ENCODE peak calls at places on chromosome 3, in eight cellular contexts. One of them, this sample, is unnamed.

GRCh38 chr3:34268032-34268760 is 469.8 kb downstream of the PDCD6IP start:
- DNase-seq in esophagus squamous epithelium: no peak
- DNase-seq in body of pancreas: no peak
- DNase-seq in right lobe of liver: no peak
- DNase-seq in heart left ventricle: no peak
- DNase-seq in stomach: no peak
- DNase-seq in sigmoid colon: no peak
- DNase-seq in prostate gland: no peak
- DNase-seq in this sample: no peak

GRCh38 chr3:143750856-143751255 is 97.4 kb downstream of the SLC9A9 start:
- DNase-seq in esophagus squamous epithelium: no peak
- DNase-seq in body of pancreas: no peak
- DNase-seq in right lobe of liver: no peak
- DNase-seq in heart left ventricle: no peak
- DNase-seq in stomach: no peak
- DNase-seq in sigmoid colon: no peak
- DNase-seq in prostate gland: no peak
- DNase-seq in this sample: no peak

GRCh38 chr3:121648219-121648958 is 12.3 kb downstream of the HCLS1 start:
- DNase-seq in esophagus squamous epithelium: no peak
- DNase-seq in body of pancreas: no peak
- DNase-seq in right lobe of liver: no peak
- DNase-seq in heart left ventricle: peak
- DNase-seq in stomach: no peak
- DNase-seq in sigmoid colon: no peak
- DNase-seq in prostate gland: peak
- DNase-seq in this sample: no peak

GRCh38 chr3:12127366-12127765 is 31.3 kb downstream of the TIMP4 start:
- DNase-seq in esophagus squamous epithelium: no peak
- DNase-seq in body of pancreas: no peak
- DNase-seq in right lobe of liver: no peak
- DNase-seq in heart left ventricle: no peak
- DNase-seq in stomach: no peak
- DNase-seq in sigmoid colon: no peak
- DNase-seq in prostate gland: no peak
- DNase-seq in this sample: no peak

GRCh38 chr3:52401021-52401420 is 43.9 kb downstream of the SEMA3G start:
- DNase-seq in esophagus squamous epithelium: no peak
- DNase-seq in body of pancreas: no peak
- DNase-seq in right lobe of liver: no peak
- DNase-seq in heart left ventricle: no peak
- DNase-seq in stomach: no peak
- DNase-seq in sigmoid colon: no peak
- DNase-seq in prostate gland: no peak
- DNase-seq in this sample: no peak

GRCh38 chr3:113148307-113148703 is 63.1 kb upstream of the BOC start:
- DNase-seq in esophagus squamous epithelium: no peak
- DNase-seq in body of pancreas: no peak
- DNase-seq in right lobe of liver: no peak
- DNase-seq in heart left ventricle: no peak
- DNase-seq in stomach: no peak
- DNase-seq in sigmoid colon: no peak
- DNase-seq in prostate gland: peak
- DNase-seq in this sample: no peak

GRCh38 chr3:152474585-152474984 is 205.9 kb downstream of the MBNL1 start:
- DNase-seq in esophagus squamous epithelium: no peak
- DNase-seq in body of pancreas: peak
- DNase-seq in right lobe of liver: no peak
- DNase-seq in heart left ventricle: no peak
- DNase-seq in stomach: no peak
- DNase-seq in sigmoid colon: no peak
- DNase-seq in prostate gland: no peak
- DNase-seq in this sample: no peak

GRCh38 chr3:99693636-99694035 is 55.2 kb downstream of the COL8A1 start:
- DNase-seq in esophagus squamous epithelium: no peak
- DNase-seq in body of pancreas: no peak
- DNase-seq in right lobe of liver: no peak
- DNase-seq in heart left ventricle: no peak
- DNase-seq in stomach: no peak
- DNase-seq in sigmoid colon: no peak
- DNase-seq in prostate gland: no peak
- DNase-seq in this sample: no peak

GRCh38 chr3:128914966-128915645 is 35.7 kb downstream of the ACAD9 start:
- DNase-seq in esophagus squamous epithelium: no peak
- DNase-seq in body of pancreas: no peak
- DNase-seq in right lobe of liver: no peak
- DNase-seq in heart left ventricle: no peak
- DNase-seq in stomach: no peak
- DNase-seq in sigmoid colon: no peak
- DNase-seq in prostate gland: no peak
- DNase-seq in this sample: no peak

GRCh38 chr3:57557088-57557537 is 1.0 kb downstream of the PDE12 start:
- DNase-seq in esophagus squamous epithelium: no peak
- DNase-seq in body of pancreas: peak
- DNase-seq in right lobe of liver: peak
- DNase-seq in heart left ventricle: no peak
- DNase-seq in stomach: peak
- DNase-seq in sigmoid colon: no peak
- DNase-seq in prostate gland: no peak
- DNase-seq in this sample: peak

GRCh38 chr3:149376728-149377407 is 581 bp downstream of the TM4SF1 start:
- DNase-seq in esophagus squamous epithelium: no peak
- DNase-seq in body of pancreas: peak
- DNase-seq in right lobe of liver: no peak
- DNase-seq in heart left ventricle: no peak
- DNase-seq in stomach: no peak
- DNase-seq in sigmoid colon: no peak
- DNase-seq in prostate gland: no peak
- DNase-seq in this sample: no peak

GRCh38 chr3:84974347-84974746 is 15.6 kb downstream of the CADM2 start:
- DNase-seq in esophagus squamous epithelium: no peak
- DNase-seq in body of pancreas: no peak
- DNase-seq in right lobe of liver: no peak
- DNase-seq in heart left ventricle: no peak
- DNase-seq in stomach: no peak
- DNase-seq in sigmoid colon: no peak
- DNase-seq in prostate gland: no peak
- DNase-seq in this sample: no peak

GRCh38 chr3:7484636-7485035 is 623.7 kb downstream of the GRM7 start:
- DNase-seq in esophagus squamous epithelium: no peak
- DNase-seq in body of pancreas: no peak
- DNase-seq in right lobe of liver: no peak
- DNase-seq in heart left ventricle: no peak
- DNase-seq in stomach: no peak
- DNase-seq in sigmoid colon: no peak
- DNase-seq in prostate gland: no peak
- DNase-seq in this sample: no peak

GRCh38 chr3:135792174-135792573 is 173.4 kb upstream of the PPP2R3A start:
- DNase-seq in esophagus squamous epithelium: no peak
- DNase-seq in body of pancreas: no peak
- DNase-seq in right lobe of liver: no peak
- DNase-seq in heart left ventricle: no peak
- DNase-seq in stomach: no peak
- DNase-seq in sigmoid colon: no peak
- DNase-seq in prostate gland: no peak
- DNase-seq in this sample: no peak

GRCh38 chr3:137204409-137204808 is 246.6 kb downstream of the IL20RB start:
- DNase-seq in esophagus squamous epithelium: no peak
- DNase-seq in body of pancreas: peak
- DNase-seq in right lobe of liver: peak
- DNase-seq in heart left ventricle: no peak
- DNase-seq in stomach: no peak
- DNase-seq in sigmoid colon: no peak
- DNase-seq in prostate gland: no peak
- DNase-seq in this sample: no peak

GRCh38 chr3:156307704-156308103 is 187.3 kb downstream of the KCNAB1 start:
- DNase-seq in esophagus squamous epithelium: no peak
- DNase-seq in body of pancreas: peak
- DNase-seq in right lobe of liver: no peak
- DNase-seq in heart left ventricle: peak
- DNase-seq in stomach: peak
- DNase-seq in sigmoid colon: peak
- DNase-seq in prostate gland: no peak
- DNase-seq in this sample: no peak

GRCh38 chr3:49028673-49029562 is at the start of gene IMPDH2:
- DNase-seq in esophagus squamous epithelium: peak
- DNase-seq in body of pancreas: peak
- DNase-seq in right lobe of liver: peak
- DNase-seq in heart left ventricle: peak
- DNase-seq in stomach: peak
- DNase-seq in sigmoid colon: peak
- DNase-seq in prostate gland: peak
- DNase-seq in this sample: peak

GRCh38 chr3:134477938-134478337 is 7.8 kb downstream of the ANAPC13 start:
- DNase-seq in esophagus squamous epithelium: no peak
- DNase-seq in body of pancreas: no peak
- DNase-seq in right lobe of liver: no peak
- DNase-seq in heart left ventricle: no peak
- DNase-seq in stomach: no peak
- DNase-seq in sigmoid colon: no peak
- DNase-seq in prostate gland: no peak
- DNase-seq in this sample: no peak

GRCh38 chr3:187743195-187744141 is 1.8 kb downstream of the BCL6 start:
- DNase-seq in esophagus squamous epithelium: peak
- DNase-seq in body of pancreas: peak
- DNase-seq in right lobe of liver: peak
- DNase-seq in heart left ventricle: peak
- DNase-seq in stomach: peak
- DNase-seq in sigmoid colon: peak
- DNase-seq in prostate gland: peak
- DNase-seq in this sample: peak

GRCh38 chr3:112132975-112133448 is at the start of gene GCSAM:
- DNase-seq in esophagus squamous epithelium: no peak
- DNase-seq in body of pancreas: peak
- DNase-seq in right lobe of liver: peak
- DNase-seq in heart left ventricle: peak
- DNase-seq in stomach: no peak
- DNase-seq in sigmoid colon: peak
- DNase-seq in prostate gland: peak
- DNase-seq in this sample: peak

GRCh38 chr3:138472141-138472825 is 37.9 kb downstream of the ESYT3 start:
- DNase-seq in esophagus squamous epithelium: no peak
- DNase-seq in body of pancreas: no peak
- DNase-seq in right lobe of liver: no peak
- DNase-seq in heart left ventricle: no peak
- DNase-seq in stomach: no peak
- DNase-seq in sigmoid colon: no peak
- DNase-seq in prostate gland: no peak
- DNase-seq in this sample: no peak

GRCh38 chr3:16231983-16232382 is 32.8 kb downstream of the DPH3 start:
- DNase-seq in esophagus squamous epithelium: no peak
- DNase-seq in body of pancreas: no peak
- DNase-seq in right lobe of liver: no peak
- DNase-seq in heart left ventricle: no peak
- DNase-seq in stomach: no peak
- DNase-seq in sigmoid colon: no peak
- DNase-seq in prostate gland: no peak
- DNase-seq in this sample: no peak
- TF ChIP-seq POLR2A in esophagus squamous epithelium: no peak
- TF ChIP-seq POLR2A in body of pancreas: no peak
- TF ChIP-seq POLR2A in right lobe of liver: no peak
- TF ChIP-seq POLR2A in heart left ventricle: no peak
- TF ChIP-seq POLR2A in stomach: no peak
- TF ChIP-seq POLR2A in sigmoid colon: no peak
- TF ChIP-seq POLR2A in prostate gland: no peak
- TF ChIP-seq POLR2A in this sample: no peak

DNA sequence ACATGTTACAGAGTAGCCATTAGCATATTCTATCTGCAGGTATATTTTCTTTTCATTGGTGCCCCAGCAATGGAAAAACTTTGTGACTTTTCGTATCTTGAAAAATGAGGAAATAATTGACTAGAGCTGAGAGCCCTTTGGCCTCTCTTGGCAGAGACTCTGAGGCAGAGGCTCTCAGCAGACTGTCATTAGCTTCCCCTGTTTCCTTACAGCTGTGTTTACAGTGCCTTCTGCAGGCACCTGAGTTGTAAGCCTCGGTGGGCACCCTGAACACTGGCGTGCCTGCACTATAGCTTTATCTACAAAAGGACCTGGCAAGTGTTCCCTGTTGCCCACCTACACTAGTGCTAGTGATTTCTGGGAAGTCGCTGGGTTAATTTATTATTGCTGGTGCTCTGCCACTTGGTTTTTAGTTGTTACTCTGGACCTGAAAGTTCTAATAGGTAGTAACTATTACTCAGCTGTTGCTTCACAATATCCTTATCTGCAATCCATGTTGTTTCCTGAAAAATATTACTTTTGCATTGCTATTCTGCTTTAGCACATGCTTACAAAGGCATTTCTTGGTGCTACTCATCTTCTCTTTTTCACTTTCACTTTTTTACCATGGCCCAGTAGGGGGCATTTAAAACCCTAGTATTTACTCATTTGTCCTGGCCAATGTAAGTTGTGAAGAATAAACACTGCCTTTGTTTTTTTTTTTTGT is 7.8 kb upstream of the GPR171 start:
- DNase-seq in esophagus squamous epithelium: no peak
- DNase-seq in body of pancreas: peak
- DNase-seq in right lobe of liver: peak
- DNase-seq in heart left ventricle: no peak
- DNase-seq in stomach: no peak
- DNase-seq in sigmoid colon: no peak
- DNase-seq in prostate gland: no peak
- DNase-seq in this sample: no peak
- TF ChIP-seq CTCF in esophagus squamous epithelium: no peak
- TF ChIP-seq CTCF in body of pancreas: peak
- TF ChIP-seq CTCF in right lobe of liver: peak
- TF ChIP-seq CTCF in heart left ventricle: no peak
- TF ChIP-seq CTCF in stomach: no peak
- TF ChIP-seq CTCF in sigmoid colon: no peak
- TF ChIP-seq CTCF in prostate gland: no peak
- TF ChIP-seq CTCF in this sample: no peak

DNA sequence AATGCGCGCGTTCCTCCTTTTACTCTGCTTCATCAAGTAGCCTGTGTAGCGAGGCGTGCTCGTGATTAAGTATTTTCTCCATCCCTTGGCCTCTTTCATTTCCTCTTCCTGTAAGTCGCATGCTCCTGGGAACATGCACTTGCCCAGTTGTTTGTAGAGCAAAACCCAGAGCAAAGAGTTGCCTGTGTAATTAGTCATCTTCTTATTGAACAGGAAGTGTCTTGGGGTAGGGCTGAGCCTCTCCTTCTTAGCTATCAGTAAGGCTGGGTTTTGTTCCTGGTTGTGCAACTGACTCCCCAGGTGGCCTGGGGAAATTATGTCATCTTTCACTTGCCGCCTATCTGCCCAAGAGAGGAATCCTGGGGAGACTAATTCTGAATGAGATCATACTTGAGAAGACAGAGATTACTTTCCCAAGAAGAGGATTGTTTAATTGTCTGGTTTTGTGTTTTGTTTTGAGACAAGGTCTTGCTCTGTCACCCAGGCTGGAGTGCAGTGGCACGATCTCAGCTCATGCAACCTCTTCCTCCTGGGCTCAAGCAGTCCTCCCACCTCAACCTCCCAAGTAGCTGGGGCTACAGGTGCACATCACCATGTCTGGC is 14.9 kb downstream of the LIPH start:
- DNase-seq in esophagus squamous epithelium: no peak
- DNase-seq in body of pancreas: peak
- DNase-seq in right lobe of liver: no peak
- DNase-seq in heart left ventricle: peak
- DNase-seq in stomach: peak
- DNase-seq in sigmoid colon: peak
- DNase-seq in prostate gland: peak
- DNase-seq in this sample: peak
- TF ChIP-seq POLR2A in esophagus squamous epithelium: no peak
- TF ChIP-seq POLR2A in body of pancreas: no peak
- TF ChIP-seq POLR2A in right lobe of liver: no peak
- TF ChIP-seq POLR2A in heart left ventricle: no peak
- TF ChIP-seq POLR2A in stomach: no peak
- TF ChIP-seq POLR2A in sigmoid colon: no peak
- TF ChIP-seq POLR2A in prostate gland: no peak
- TF ChIP-seq POLR2A in this sample: no peak

GRCh38 chr3:30615615-30616346 is 9.4 kb downstream of the TGFBR2 start:
- DNase-seq in esophagus squamous epithelium: no peak
- DNase-seq in body of pancreas: no peak
- DNase-seq in right lobe of liver: no peak
- DNase-seq in heart left ventricle: no peak
- DNase-seq in stomach: no peak
- DNase-seq in sigmoid colon: no peak
- DNase-seq in prostate gland: no peak
- DNase-seq in this sample: no peak
- TF ChIP-seq CTCF in esophagus squamous epithelium: no peak
- TF ChIP-seq CTCF in body of pancreas: no peak
- TF ChIP-seq CTCF in right lobe of liver: no peak
- TF ChIP-seq CTCF in heart left ventricle: no peak
- TF ChIP-seq CTCF in stomach: no peak
- TF ChIP-seq CTCF in sigmoid colon: no peak
- TF ChIP-seq CTCF in prostate gland: no peak
- TF ChIP-seq CTCF in this sample: no peak